ENCODE peak calls at places on chromosomes 12 and 14, in four cellular contexts. One of them, this sample, is unnamed.

GRCh38 chr12:101051901-101052550 is 158.0 kb downstream of the SLC5A8 start:
- DNase-seq in HFF-Myc: peak
- DNase-seq in left ventricle myocardium inferior: no peak
- DNase-seq in epithelial cell of esophagus: peak
- DNase-seq in this sample: no peak

GRCh38 chr12:98053202-98053601 is 462.2 kb upstream of the TMPO start:
- DNase-seq in HFF-Myc: no peak
- DNase-seq in left ventricle myocardium inferior: no peak
- DNase-seq in epithelial cell of esophagus: no peak
- DNase-seq in this sample: no peak

GRCh38 chr12:121933522-121934317 is 15.3 kb downstream of the CFAP251 start:
- DNase-seq in HFF-Myc: no peak
- DNase-seq in left ventricle myocardium inferior: no peak
- DNase-seq in epithelial cell of esophagus: peak
- DNase-seq in this sample: no peak

GRCh38 chr12:121390856-121391255 is 9.1 kb upstream of the RNF34 start:
- DNase-seq in HFF-Myc: no peak
- DNase-seq in left ventricle myocardium inferior: no peak
- DNase-seq in epithelial cell of esophagus: peak
- DNase-seq in this sample: no peak

GRCh38 chr12:9667403-9667802 is 2.1 kb upstream of the CLEC2D start:
- DNase-seq in HFF-Myc: no peak
- DNase-seq in left ventricle myocardium inferior: no peak
- DNase-seq in epithelial cell of esophagus: no peak
- DNase-seq in this sample: no peak

GRCh38 chr12:88035907-88036289 is 6.7 kb upstream of the C12orf50 start:
- DNase-seq in HFF-Myc: no peak
- DNase-seq in left ventricle myocardium inferior: no peak
- DNase-seq in epithelial cell of esophagus: peak
- DNase-seq in this sample: no peak

GRCh38 chr12:81095470-81096232 is 17.8 kb downstream of the ACSS3 start:
- DNase-seq in HFF-Myc: no peak
- DNase-seq in left ventricle myocardium inferior: no peak
- DNase-seq in epithelial cell of esophagus: no peak
- DNase-seq in this sample: no peak

GRCh38 chr12:59118356-59118755 is 198.1 kb upstream of the LRIG3 start:
- DNase-seq in HFF-Myc: no peak
- DNase-seq in left ventricle myocardium inferior: no peak
- DNase-seq in epithelial cell of esophagus: no peak
- DNase-seq in this sample: no peak

GRCh38 chr14:78978896-78979295 is 808.7 kb downstream of the NRXN3 start:
- DNase-seq in HFF-Myc: no peak
- DNase-seq in left ventricle myocardium inferior: no peak
- DNase-seq in epithelial cell of esophagus: no peak
- DNase-seq in this sample: no peak

GRCh38 chr14:68978550-68978911 is 571 bp downstream of the ACTN1 start:
- DNase-seq in HFF-Myc: no peak
- DNase-seq in left ventricle myocardium inferior: peak
- DNase-seq in epithelial cell of esophagus: peak
- DNase-seq in this sample: no peak

GRCh38 chr14:33657478-33657877 is 293.4 kb downstream of the EGLN3 start:
- DNase-seq in HFF-Myc: no peak
- DNase-seq in left ventricle myocardium inferior: no peak
- DNase-seq in epithelial cell of esophagus: peak
- DNase-seq in this sample: no peak

GRCh38 chr14:90517431-90517841 is 120.6 kb downstream of the CALM1 start:
- DNase-seq in HFF-Myc: no peak
- DNase-seq in left ventricle myocardium inferior: no peak
- DNase-seq in epithelial cell of esophagus: no peak
- DNase-seq in this sample: no peak

GRCh38 chr14:30296956-30297405 is 262.0 kb upstream of the G2E3 start:
- DNase-seq in HFF-Myc: no peak
- DNase-seq in left ventricle myocardium inferior: no peak
- DNase-seq in epithelial cell of esophagus: no peak
- DNase-seq in this sample: no peak

GRCh38 chr12:89354630-89354931 is 2.3 kb upstream of the DUSP6 start:
- DNase-seq in HFF-Myc: no peak
- DNase-seq in left ventricle myocardium inferior: no peak
- DNase-seq in epithelial cell of esophagus: no peak
- DNase-seq in this sample: no peak

GRCh38 chr14:69694730-69695663 is 71.9 kb upstream of the SRSF5 start:
- DNase-seq in HFF-Myc: no peak
- DNase-seq in left ventricle myocardium inferior: no peak
- DNase-seq in epithelial cell of esophagus: peak
- DNase-seq in this sample: no peak

GRCh38 chr12:24534632-24535031 is 414.3 kb downstream of the BCAT1 start:
- DNase-seq in HFF-Myc: no peak
- DNase-seq in left ventricle myocardium inferior: peak
- DNase-seq in epithelial cell of esophagus: no peak
- DNase-seq in this sample: no peak

GRCh38 chr14:61065671-61066070 is 84.6 kb downstream of the SLC38A6 start:
- DNase-seq in HFF-Myc: no peak
- DNase-seq in left ventricle myocardium inferior: no peak
- DNase-seq in epithelial cell of esophagus: no peak
- DNase-seq in this sample: no peak

GRCh38 chr12:48388938-48389337 is 38.2 kb upstream of the ZNF641 start:
- DNase-seq in HFF-Myc: no peak
- DNase-seq in left ventricle myocardium inferior: no peak
- DNase-seq in epithelial cell of esophagus: peak
- DNase-seq in this sample: no peak

GRCh38 chr14:52522033-52522432 is 30.3 kb downstream of the TXNDC16 start:
- DNase-seq in HFF-Myc: no peak
- DNase-seq in left ventricle myocardium inferior: no peak
- DNase-seq in epithelial cell of esophagus: no peak
- DNase-seq in this sample: no peak

GRCh38 chr14:47194051-47194450 is 481.4 kb downstream of the MDGA2 start:
- DNase-seq in HFF-Myc: no peak
- DNase-seq in left ventricle myocardium inferior: no peak
- DNase-seq in epithelial cell of esophagus: peak
- DNase-seq in this sample: no peak

GRCh38 chr14:36835145-36835544 is 173.5 kb downstream of the PAX9 start:
- DNase-seq in HFF-Myc: no peak
- DNase-seq in left ventricle myocardium inferior: no peak
- DNase-seq in epithelial cell of esophagus: no peak
- DNase-seq in this sample: no peak

GRCh38 chr12:104682790-104683279 is 226.1 kb downstream of the CHST11 start:
- DNase-seq in HFF-Myc: no peak
- DNase-seq in left ventricle myocardium inferior: no peak
- DNase-seq in epithelial cell of esophagus: no peak
- DNase-seq in this sample: no peak
- H3K4me3 ChIP-seq in HFF-Myc: no peak
- H3K4me3 ChIP-seq in left ventricle myocardium inferior: no peak
- H3K4me3 ChIP-seq in epithelial cell of esophagus: no peak
- H3K4me3 ChIP-seq in this sample: no peak

GRCh38 chr14:95096476-95096875 is 60.9 kb downstream of the DICER1 start:
- DNase-seq in HFF-Myc: no peak
- DNase-seq in left ventricle myocardium inferior: no peak
- DNase-seq in epithelial cell of esophagus: no peak
- DNase-seq in this sample: no peak
- H3K4me3 ChIP-seq in HFF-Myc: no peak
- H3K4me3 ChIP-seq in left ventricle myocardium inferior: no peak
- H3K4me3 ChIP-seq in epithelial cell of esophagus: no peak
- H3K4me3 ChIP-seq in this sample: no peak

GRCh38 chr12:3958534-3958933 is 85.3 kb upstream of the PARP11 start:
- DNase-seq in HFF-Myc: no peak
- DNase-seq in left ventricle myocardium inferior: no peak
- DNase-seq in epithelial cell of esophagus: no peak
- DNase-seq in this sample: no peak

GRCh38 chr12:3961573-3961972 is 88.4 kb upstream of the PARP11 start:
- DNase-seq in HFF-Myc: no peak
- DNase-seq in left ventricle myocardium inferior: no peak
- DNase-seq in epithelial cell of esophagus: peak
- DNase-seq in this sample: no peak

GRCh38 chr12:3962661-3963483 is 89.7 kb upstream of the PARP11 start:
- DNase-seq in HFF-Myc: no peak
- DNase-seq in left ventricle myocardium inferior: no peak
- DNase-seq in epithelial cell of esophagus: peak
- DNase-seq in this sample: no peak

GRCh38 chr12:3964404-3964803 is 91.2 kb upstream of the PARP11 start:
- DNase-seq in HFF-Myc: no peak
- DNase-seq in left ventricle myocardium inferior: no peak
- DNase-seq in epithelial cell of esophagus: no peak
- DNase-seq in this sample: no peak

GRCh38 chr12:3959799-3960560 is 86.8 kb upstream of the PARP11 start:
- DNase-seq in HFF-Myc: no peak
- DNase-seq in left ventricle myocardium inferior: peak
- DNase-seq in epithelial cell of esophagus: no peak
- DNase-seq in this sample: no peak
- H3K4me3 ChIP-seq in HFF-Myc: no peak
- H3K4me3 ChIP-seq in left ventricle myocardium inferior: no peak
- H3K4me3 ChIP-seq in epithelial cell of esophagus: no peak
- H3K4me3 ChIP-seq in this sample: no peak

GRCh38 chr12:94616217-94616729 is 34.1 kb downstream of the TMCC3 start:
- DNase-seq in HFF-Myc: no peak
- DNase-seq in left ventricle myocardium inferior: no peak
- DNase-seq in epithelial cell of esophagus: peak
- DNase-seq in this sample: no peak

GRCh38 chr12:94617101-94617500 is 33.3 kb downstream of the TMCC3 start:
- DNase-seq in HFF-Myc: no peak
- DNase-seq in left ventricle myocardium inferior: no peak
- DNase-seq in epithelial cell of esophagus: no peak
- DNase-seq in this sample: no peak

GRCh38 chr12:94614288-94614721 is 36.1 kb downstream of the TMCC3 start:
- DNase-seq in HFF-Myc: no peak
- DNase-seq in left ventricle myocardium inferior: no peak
- DNase-seq in epithelial cell of esophagus: no peak
- DNase-seq in this sample: no peak

GRCh38 chr12:94618995-94619695 is 31.2 kb downstream of the TMCC3 start:
- DNase-seq in HFF-Myc: peak
- DNase-seq in left ventricle myocardium inferior: no peak
- DNase-seq in epithelial cell of esophagus: peak
- DNase-seq in this sample: no peak

DNA sequence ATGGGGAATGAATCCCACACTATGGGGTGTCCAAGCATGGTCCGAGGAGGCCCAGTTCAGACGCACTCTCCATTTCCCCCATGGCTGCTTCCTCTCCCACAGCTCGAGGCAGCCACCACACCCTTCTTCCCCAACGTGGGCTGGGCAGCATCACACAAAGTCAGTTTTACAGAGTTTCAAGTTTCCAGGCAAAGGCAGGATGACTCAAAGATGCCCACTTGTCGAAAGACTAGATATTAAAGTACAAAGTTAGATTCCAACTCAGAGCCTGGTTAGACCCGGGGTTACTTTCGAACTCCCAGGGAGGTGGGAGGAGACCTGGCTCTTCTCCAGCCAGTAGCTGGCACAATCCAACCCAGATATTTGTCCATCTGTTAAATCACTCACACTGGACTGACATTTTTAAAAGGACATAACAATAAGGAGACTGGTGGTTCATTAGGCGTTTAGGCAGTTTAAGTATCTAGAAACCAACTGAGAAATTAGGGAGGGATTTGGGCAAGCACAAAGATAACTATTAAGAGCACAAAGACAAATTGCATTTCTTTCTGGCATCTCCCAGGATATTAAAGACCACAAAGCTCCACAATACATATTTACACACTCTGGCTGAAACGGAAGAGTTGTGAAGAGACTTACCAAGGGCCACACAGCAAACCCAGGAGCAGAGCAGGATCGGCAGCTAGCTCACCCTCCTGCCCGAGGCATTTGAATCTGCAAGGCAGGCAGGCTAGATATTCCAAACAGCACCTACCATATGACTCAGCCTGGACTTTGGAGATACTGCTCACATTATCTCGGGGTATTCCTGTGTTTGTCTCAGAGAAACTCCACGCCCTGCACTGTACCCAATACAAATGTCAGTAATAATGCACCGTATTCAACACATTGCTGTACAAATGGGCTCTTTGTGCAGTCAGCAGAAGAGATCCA is 34.8 kb downstream of the TMCC3 start:
- DNase-seq in HFF-Myc: no peak
- DNase-seq in left ventricle myocardium inferior: peak
- DNase-seq in epithelial cell of esophagus: peak
- DNase-seq in this sample: peak
- H3K4me3 ChIP-seq in HFF-Myc: no peak
- H3K4me3 ChIP-seq in left ventricle myocardium inferior: peak
- H3K4me3 ChIP-seq in epithelial cell of esophagus: peak
- H3K4me3 ChIP-seq in this sample: no peak

GRCh38 chr12:102950107-102950949 is 7.1 kb upstream of the ASCL1 start:
- DNase-seq in HFF-Myc: no peak
- DNase-seq in left ventricle myocardium inferior: no peak
- DNase-seq in epithelial cell of esophagus: no peak
- DNase-seq in this sample: no peak
- H3K4me3 ChIP-seq in HFF-Myc: no peak
- H3K4me3 ChIP-seq in left ventricle myocardium inferior: no peak
- H3K4me3 ChIP-seq in epithelial cell of esophagus: no peak
- H3K4me3 ChIP-seq in this sample: no peak

GRCh38 chr12:54296393-54297121 is 4.3 kb downstream of the NFE2 start:
- DNase-seq in HFF-Myc: no peak
- DNase-seq in left ventricle myocardium inferior: no peak
- DNase-seq in epithelial cell of esophagus: no peak
- DNase-seq in this sample: no peak
- H3K4me3 ChIP-seq in HFF-Myc: no peak
- H3K4me3 ChIP-seq in left ventricle myocardium inferior: no peak
- H3K4me3 ChIP-seq in epithelial cell of esophagus: no peak
- H3K4me3 ChIP-seq in this sample: no peak

GRCh38 chr14:22822017-22822618 is 6.9 kb upstream of the SLC7A7 start:
- DNase-seq in HFF-Myc: no peak
- DNase-seq in left ventricle myocardium inferior: no peak
- DNase-seq in epithelial cell of esophagus: no peak
- DNase-seq in this sample: no peak

GRCh38 chr14:22822619-22823551 is 6.8 kb upstream of the MRPL52 start:
- DNase-seq in HFF-Myc: no peak
- DNase-seq in left ventricle myocardium inferior: peak
- DNase-seq in epithelial cell of esophagus: peak
- DNase-seq in this sample: no peak

GRCh38 chr14:22820731-22821130 is 5.5 kb upstream of the SLC7A7 start:
- DNase-seq in HFF-Myc: no peak
- DNase-seq in left ventricle myocardium inferior: no peak
- DNase-seq in epithelial cell of esophagus: peak
- DNase-seq in this sample: no peak

GRCh38 chr14:22821193-22822016 is 6.2 kb upstream of the SLC7A7 start:
- DNase-seq in HFF-Myc: no peak
- DNase-seq in left ventricle myocardium inferior: no peak
- DNase-seq in epithelial cell of esophagus: no peak
- DNase-seq in this sample: no peak

GRCh38 chr14:22819191-22819988 is 4.2 kb upstream of the SLC7A7 start:
- DNase-seq in HFF-Myc: no peak
- DNase-seq in left ventricle myocardium inferior: peak
- DNase-seq in epithelial cell of esophagus: no peak
- DNase-seq in this sample: no peak
- H3K4me3 ChIP-seq in HFF-Myc: peak
- H3K4me3 ChIP-seq in left ventricle myocardium inferior: peak
- H3K4me3 ChIP-seq in epithelial cell of esophagus: no peak
- H3K4me3 ChIP-seq in this sample: no peak

GRCh38 chr14:104691546-104692260 is 2.3 kb downstream of the INF2 start:
- DNase-seq in HFF-Myc: no peak
- DNase-seq in left ventricle myocardium inferior: no peak
- DNase-seq in epithelial cell of esophagus: no peak
- DNase-seq in this sample: no peak
- H3K4me3 ChIP-seq in HFF-Myc: peak
- H3K4me3 ChIP-seq in left ventricle myocardium inferior: peak
- H3K4me3 ChIP-seq in epithelial cell of esophagus: no peak
- H3K4me3 ChIP-seq in this sample: no peak

This sample was measured in kidney epithelial cell.